ENCODE peak calls at places on chromosome X, in seven cellular contexts. V, Q, F, T, O, A and H are unnamed samples.
A peak's percentile ranks its signal among the peaks of the same experiment; 100 is the strongest.

GRCh38 chrX:143017272-143017671 is 8.5 kb upstream of the SPANXN4 start:
- DNase-seq in O (no peak), Q (no peak), T (no peak), V (no peak), A (no peak), F (no peak), H (no peak)

GRCh38 chrX:136268051-136269048 is 17.1 kb upstream of the MAP7D3 start:
- DNase-seq in O (peak; percentile 22), T (no peak), A (no peak), F (peak; percentile 40), Q (peak; percentile 39), V (no peak), H (peak; percentile 38)

GRCh38 chrX:154815274-154815818 is 10.1 kb upstream of the MPP1 start:
- DNase-seq in Q (no peak), V (no peak), T (no peak), A (no peak), O (no peak), F (no peak), H (no peak)

GRCh38 chrX:13110427-13111324 is 66.3 kb upstream of the FAM9C start:
- DNase-seq in V (no peak), Q (no peak), O (no peak), F (no peak), T (no peak), A (no peak), H (no peak)

GRCh38 chrX:103404225-103405008 is 28.1 kb downstream of the BEX3 start:
- DNase-seq in A (no peak), V (peak; percentile 77), T (peak; percentile 87), Q (peak; percentile 84), F (peak; percentile 89), O (peak; percentile 6), H (peak; percentile 48)

GRCh38 chrX:63743596-63743995 is 41.4 kb downstream of the ARHGEF9 start:
- DNase-seq in A (no peak), V (no peak), Q (no peak), O (no peak), T (no peak), F (no peak), H (no peak)

GRCh38 chrX:30597258-30598012 is 19.9 kb upstream of the TASL start:
- DNase-seq in T (no peak), V (no peak), F (no peak), O (no peak), A (peak; percentile 17), Q (no peak), H (no peak)

GRCh38 chrX:150234126-150234525 is 129.0 kb upstream of the MAMLD1 start:
- DNase-seq in F (no peak), T (no peak), O (no peak), V (no peak), A (no peak), Q (no peak), H (no peak)

GRCh38 chrX:56947695-56948094 is 47.6 kb downstream of the SPIN3 start:
- DNase-seq in V (no peak), T (no peak), F (no peak), Q (no peak), O (no peak), A (no peak), H (no peak)

GRCh38 chrX:153723351-153724251 is 586 bp downstream of the BCAP31 start:
- DNase-seq in O (peak; percentile 22), T (no peak), A (peak; percentile 59), F (no peak), Q (peak; percentile 56), V (no peak), H (no peak)

GRCh38 chrX:125436855-125437254 is 117.2 kb downstream of the TEX13C start:
- DNase-seq in Q (peak; percentile 47), F (no peak), T (no peak), A (no peak), O (peak; percentile 37), V (no peak), H (no peak)

GRCh38 chrX:107672955-107673378 is 44.7 kb downstream of the PRPS1 start:
- DNase-seq in Q (peak; percentile 81), T (peak; percentile 88), A (peak; percentile 39), O (peak; percentile 14), F (peak; percentile 60), V (peak; percentile 78), H (peak; percentile 77)

GRCh38 chrX:18574591-18574990 is 97.3 kb downstream of the RS1 start:
- DNase-seq in F (no peak), A (no peak), O (no peak), Q (no peak), T (no peak), V (peak; percentile 54), H (no peak)

GRCh38 chrX:133638285-133638684 is 223.0 kb upstream of the GPC4 start:
- DNase-seq in T (no peak), V (no peak), Q (no peak), O (no peak), F (no peak), A (no peak), H (peak; percentile 14)

GRCh38 chrX:44344194-44344593 is 722 bp upstream of the EFHC2 start:
- DNase-seq in Q (no peak), V (no peak), T (no peak), A (no peak), F (peak; percentile 14), O (no peak), H (no peak)

GRCh38 chrX:151984891-151985290 is 10.4 kb upstream of the GABRE start:
- DNase-seq in Q (no peak), V (no peak), A (no peak), F (no peak), O (no peak), T (peak; percentile 4), H (no peak)

GRCh38 chrX:130575831-130576404 is 174.1 kb downstream of the RBMX2 start:
- DNase-seq in A (peak; percentile 19), V (peak; percentile 51), O (peak; percentile 18), Q (peak; percentile 68), F (peak; percentile 37), T (no peak), H (no peak)

GRCh38 chrX:118047446-118048186 is 69.0 kb downstream of the KLHL13 start:
- DNase-seq in A (no peak), F (no peak), Q (no peak), T (no peak), V (no peak), O (no peak), H (no peak)

GRCh38 chrX:50903387-50904027 is 7.0 kb upstream of the BMP15 start:
- DNase-seq in O (no peak), A (no peak), Q (peak; percentile 54), V (no peak), F (peak; percentile 24), T (no peak), H (no peak)

GRCh38 chrX:97397371-97397770 is 513.7 kb downstream of the RPA4 start:
- DNase-seq in O (no peak), Q (no peak), F (no peak), V (no peak), T (no peak), A (no peak), H (no peak)

GRCh38 chrX:18654873-18655836 is 16.8 kb downstream of the RS1 start:
- DNase-seq in O (peak; percentile 18), F (no peak), Q (no peak), T (no peak), V (no peak), A (no peak), H (no peak)

GRCh38 chrX:14354541-14354940 is 174.8 kb upstream of the GLRA2 start:
- DNase-seq in Q (no peak), O (no peak), V (no peak), F (no peak), A (no peak), T (no peak), H (no peak)

GRCh38 chrX:12771445-12772069 is 19.7 kb upstream of the PRPS2 start:
- DNase-seq in Q (peak; percentile 63), F (peak; percentile 62), T (no peak), V (peak; percentile 73), A (peak; percentile 37), O (no peak), H (no peak)

GRCh38 chrX:33194876-33195433 is 16.4 kb downstream of the DMD start:
- DNase-seq in V (no peak), T (no peak), A (no peak), Q (no peak), F (no peak), O (no peak), H (no peak)

GRCh38 chrX:45806410-45807121 is 605.9 kb upstream of the DIPK2B start:
- DNase-seq in V (no peak), O (no peak), A (no peak), T (no peak), F (no peak), Q (peak; percentile 40), H (no peak)

GRCh38 chrX:120269379-120270035 is 18.9 kb downstream of the ZBTB33 start:
- DNase-seq in T (no peak), V (no peak), A (no peak), Q (no peak), F (no peak), O (no peak), H (no peak)

GRCh38 chrX:150856101-150856500 is 42.4 kb downstream of the CD99L2 start:
- DNase-seq in A (no peak), F (no peak), T (no peak), V (no peak), Q (no peak), O (no peak), H (no peak)

GRCh38 chrX:11059923-11060322 is 51.2 kb upstream of the HCCS start:
- DNase-seq in A (no peak), Q (no peak), T (no peak), V (no peak), F (no peak), O (no peak), H (no peak)

GRCh38 chrX:20442597-20442996 is 175.9 kb upstream of the RPS6KA3 start:
- DNase-seq in V (peak; percentile 88), Q (peak; percentile 78), F (peak; percentile 84), A (no peak), T (no peak), O (peak; percentile 39), H (peak; percentile 83)

GRCh38 chrX:44784241-44784640 is 59.6 kb upstream of the DUSP21 start:
- DNase-seq in O (no peak), T (no peak), Q (no peak), A (no peak), F (no peak), V (no peak), H (no peak)

GRCh38 chrX:18210470-18210869 is 10.2 kb downstream of the BEND2 start:
- DNase-seq in V (no peak), A (no peak), T (no peak), O (peak; percentile 2), F (no peak), Q (peak; percentile 5), H (no peak)

GRCh38 chrX:22395372-22395771 is 122.7 kb downstream of the CBLL2 start:
- DNase-seq in T (no peak), V (no peak), F (no peak), O (no peak), Q (no peak), A (no peak), H (no peak)

GRCh38 chrX:42678133-42678532 is 99.8 kb downstream of the PPP1R2C start:
- DNase-seq in A (no peak), V (no peak), F (peak; percentile 15), Q (no peak), T (no peak), O (no peak), H (no peak)